ENCODE peak calls at places on chromosomes 5 and 9, in seven cellular contexts. F, Z, X, Q, H, C and M are unnamed samples.

GRCh38 chr5:103188436-103188835 is 68.3 kb downstream of the PPIP5K2 start:
- DNase-seq in H (no peak), X (no peak), Z (no peak), F (no peak), C (no peak), Q (no peak), M (no peak)

GRCh38 chr5:120297621-120298020 is 166.5 kb upstream of the PRR16 start:
- DNase-seq in Q (no peak), H (no peak), Z (no peak), X (peak), F (no peak), C (no peak), M (no peak)

GRCh38 chr9:34653610-34654072 is 1.7 kb downstream of the IL11RA start:
- DNase-seq in X (peak), F (no peak), Z (no peak), Q (no peak), C (no peak), H (no peak), M (no peak)

GRCh38 chr5:45385321-45386058 is 310.7 kb downstream of the HCN1 start:
- DNase-seq in X (peak), H (no peak), C (no peak), F (peak), Q (no peak), Z (no peak), M (no peak)

GRCh38 chr5:1681955-1682354 is 117.7 kb downstream of the MRPL36 start:
- DNase-seq in Q (no peak), F (no peak), H (no peak), Z (no peak), X (no peak), C (no peak), M (no peak)

GRCh38 chr5:77645158-77645994 is 6.9 kb upstream of the OTP start:
- DNase-seq in X (no peak), H (peak), F (no peak), Q (no peak), C (peak), Z (no peak), M (no peak)

GRCh38 chr9:120394058-120394669 is 185.8 kb downstream of the CDK5RAP2 start:
- DNase-seq in X (peak), C (no peak), F (peak), Z (peak), H (no peak), Q (no peak), M (no peak)

GRCh38 chr5:76299592-76299991 is 103.5 kb upstream of the IQGAP2 start:
- DNase-seq in X (no peak), Q (no peak), C (no peak), Z (no peak), H (no peak), F (no peak), M (no peak)

GRCh38 chr5:179253730-179254129 is 91.5 kb downstream of the ADAMTS2 start:
- DNase-seq in F (no peak), C (no peak), H (no peak), Q (no peak), X (no peak), Z (no peak), M (peak)

GRCh38 chr9:119934497-119934896 is 565.3 kb upstream of the BRINP1 start:
- DNase-seq in X (no peak), F (no peak), C (no peak), H (no peak), Q (no peak), Z (no peak), M (no peak)

GRCh38 chr5:74943905-74944304 is 77.7 kb upstream of the FAM169A start:
- DNase-seq in F (no peak), Z (no peak), C (no peak), H (no peak), X (no peak), Q (no peak), M (no peak)

GRCh38 chr9:98039474-98040072 is 17.0 kb upstream of the NANS start:
- DNase-seq in F (no peak), X (peak), H (no peak), C (no peak), Q (no peak), Z (no peak), M (no peak)

GRCh38 chr5:40716000-40716399 is 36.3 kb downstream of the PTGER4 start:
- DNase-seq in H (no peak), F (peak), C (no peak), Z (no peak), X (no peak), Q (no peak), M (no peak)

GRCh38 chr9:135402739-135403695 is 76.6 kb upstream of the PPP1R26 start:
- DNase-seq in Q (no peak), H (no peak), X (no peak), F (no peak), Z (no peak), C (no peak), M (no peak)

GRCh38 chr5:171676286-171676944 is 109.2 kb upstream of the SMIM23 start:
- DNase-seq in Z (no peak), Q (peak), C (peak), H (no peak), F (no peak), X (no peak), M (no peak)

GRCh38 chr5:181166812-181167733 is 19.7 kb downstream of the OR2V2 start:
- DNase-seq in Z (no peak), Q (no peak), C (no peak), X (no peak), H (no peak), F (no peak), M (no peak)

GRCh38 chr9:91426123-91426745 is 2.6 kb upstream of the NFIL3 start:
- DNase-seq in Q (no peak), H (no peak), C (peak), F (peak), X (peak), Z (no peak), M (no peak)

GRCh38 chr5:80871541-80871961 is 88.6 kb upstream of the RASGRF2 start:
- DNase-seq in H (no peak), Z (peak), Q (no peak), C (no peak), F (peak), X (peak), M (no peak)

GRCh38 chr9:16884952-16885513 is 14.6 kb upstream of the BNC2 start:
- DNase-seq in C (peak), Q (no peak), H (no peak), Z (peak), F (no peak), X (peak), M (no peak)

GRCh38 chr9:76456202-76456926 is 2.6 kb upstream of the GCNT1 start:
- DNase-seq in Q (no peak), Z (peak), F (peak), H (peak), C (peak), X (peak), M (no peak)

GRCh38 chr5:89399553-89399952 is 516.6 kb upstream of the MEF2C start:
- DNase-seq in H (no peak), C (no peak), F (peak), Z (no peak), X (no peak), Q (no peak), M (no peak)

GRCh38 chr5:100777680-100778281 is 125.3 kb downstream of the ST8SIA4 start:
- DNase-seq in F (peak), Q (no peak), C (peak), Z (peak), X (peak), H (no peak), M (no peak)

GRCh38 chr5:66134407-66134843 is 9.7 kb upstream of the SREK1 start:
- DNase-seq in H (no peak), F (no peak), Z (no peak), C (peak), Q (no peak), X (peak), M (no peak)

GRCh38 chr5:33890147-33890546 is 1.6 kb downstream of the ADAMTS12 start:
- DNase-seq in Z (no peak), F (no peak), Q (no peak), H (no peak), X (peak), C (no peak), M (no peak)

GRCh38 chr5:114678778-114679177 is 316.9 kb downstream of the KCNN2 start:
- DNase-seq in F (no peak), Z (no peak), C (no peak), X (no peak), Q (no peak), H (no peak), M (no peak)

GRCh38 chr5:112304743-112305142 is 114.3 kb downstream of the EPB41L4A start:
- DNase-seq in H (no peak), C (no peak), X (no peak), Z (no peak), F (no peak), Q (no peak), M (no peak)

GRCh38 chr5:147544556-147544955 is 34.7 kb upstream of the DPYSL3 start:
- DNase-seq in Q (no peak), X (no peak), Z (no peak), H (no peak), F (no peak), C (no peak), M (no peak)

GRCh38 chr5:35138232-35138631 is 90.5 kb upstream of the AGXT2 start:
- DNase-seq in Q (no peak), H (no peak), F (no peak), C (no peak), X (peak), Z (no peak), M (no peak)

DNA sequence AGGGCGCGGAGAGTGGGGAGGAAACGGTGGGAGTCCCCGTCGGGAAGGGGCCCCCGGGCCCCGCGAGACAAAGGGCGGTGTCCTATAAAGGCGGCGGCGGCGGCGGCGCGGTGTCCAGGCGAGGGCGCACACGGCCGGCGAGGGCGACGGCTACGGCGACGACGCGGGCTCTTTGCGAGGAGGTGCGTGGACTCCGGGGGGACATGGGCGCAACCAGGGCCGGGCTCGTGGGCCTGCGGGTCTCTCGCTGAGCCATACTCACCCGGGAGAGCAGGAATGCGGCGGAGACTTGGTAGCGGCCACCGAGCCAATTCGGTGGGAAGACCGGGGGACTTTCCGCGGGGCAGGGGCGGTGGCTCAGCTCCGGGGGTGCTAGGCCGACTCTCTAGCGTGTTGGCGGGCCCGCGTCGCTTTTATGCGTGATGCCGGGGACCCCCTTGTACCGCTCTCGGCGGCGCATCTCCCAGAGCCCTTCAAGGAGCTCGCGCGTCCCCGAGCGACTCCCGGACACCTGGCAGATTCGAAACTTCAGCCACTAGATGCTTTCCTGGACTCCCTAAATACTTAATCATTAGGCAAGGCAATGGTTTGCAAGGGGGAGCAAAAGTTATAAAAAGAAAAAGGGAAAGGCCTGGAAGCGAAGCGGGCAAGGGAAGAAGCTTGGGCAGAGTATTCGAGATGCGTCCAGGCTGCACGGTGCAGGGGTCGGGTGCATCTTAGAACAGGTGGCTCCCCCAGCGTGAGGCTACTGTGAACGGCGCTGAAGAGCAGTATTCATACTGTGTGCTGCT is 5.9 kb upstream of the TAL2 start:
- DNase-seq in H (no peak), Z (no peak), C (peak), Q (no peak), X (no peak), F (peak), M (no peak)
- TF ChIP-seq CTCF in H (no peak), Z (no peak), C (no peak), Q (peak), X (peak), F (no peak), M (peak)

GRCh38 chr5:173231381-173231766 is 3.6 kb downstream of the NKX2-5 start:
- DNase-seq in H (no peak), C (no peak), X (no peak), F (no peak), Z (no peak), Q (no peak), M (no peak)

GRCh38 chr5:173234129-173234793 is 745 bp downstream of the NKX2-5 start:
- DNase-seq in Q (no peak), X (no peak), C (no peak), F (no peak), H (no peak), Z (no peak), M (no peak)

GRCh38 chr5:173231996-173232498 is 3.0 kb downstream of the NKX2-5 start:
- DNase-seq in Q (no peak), X (no peak), F (no peak), H (no peak), C (no peak), Z (no peak), M (no peak)

GRCh38 chr5:173233347-173234128 is 1.5 kb downstream of the NKX2-5 start:
- DNase-seq in Q (no peak), X (no peak), F (no peak), Z (no peak), C (no peak), H (no peak), M (no peak)

GRCh38 chr5:173232499-173233346 is 2.3 kb downstream of the NKX2-5 start:
- DNase-seq in H (no peak), X (no peak), F (peak), Q (no peak), Z (no peak), C (no peak), M (no peak)
- H3K4me3 ChIP-seq in H (no peak), X (no peak), F (no peak), Q (no peak), Z (no peak), C (no peak), M (peak)

DNA sequence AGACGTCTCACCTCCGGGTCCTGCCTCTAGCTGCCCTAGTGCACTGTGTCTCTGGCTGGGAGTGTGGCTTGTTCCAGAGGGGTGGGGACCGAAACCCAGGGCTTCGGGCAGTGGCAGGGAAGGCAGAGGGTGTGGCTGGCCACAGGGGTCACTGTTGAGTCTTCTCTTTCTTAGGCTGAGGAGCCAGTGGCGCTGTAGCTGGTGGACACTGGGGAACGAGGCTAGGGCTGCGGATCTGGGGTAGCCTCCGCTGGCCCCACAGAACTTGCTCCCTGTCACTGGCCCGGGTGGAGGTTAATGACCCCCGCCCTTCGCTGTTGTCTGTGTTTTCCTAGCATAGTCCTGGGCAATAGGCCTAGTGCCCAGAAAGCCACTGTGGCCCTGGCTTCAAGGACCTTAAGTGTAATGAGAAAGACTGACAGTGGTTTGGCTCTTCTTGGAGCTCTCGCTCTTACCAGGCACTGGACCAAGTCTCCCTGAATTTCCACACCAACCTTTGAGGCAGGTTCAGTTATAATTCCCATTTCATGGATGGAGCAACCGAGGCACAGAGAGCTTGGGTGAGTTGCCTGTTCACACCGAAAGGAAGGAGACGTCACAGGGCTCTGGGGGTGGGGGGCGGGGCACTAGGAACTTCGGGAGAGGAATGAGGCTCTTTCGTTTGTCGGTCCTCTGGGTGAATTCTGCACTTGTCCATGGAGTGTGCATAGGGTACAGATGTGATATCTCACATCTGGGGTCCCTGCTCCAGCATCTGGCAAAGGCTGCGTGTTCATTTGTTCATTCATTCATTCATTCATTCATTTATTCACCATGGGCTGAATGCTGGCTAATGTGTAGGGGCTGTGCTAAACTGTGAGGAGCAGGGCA is 4.8 kb upstream of the IER5L start:
- DNase-seq in X (no peak), Z (no peak), C (peak), F (no peak), Q (no peak), H (no peak), M (no peak)
- TF ChIP-seq CTCF in X (peak), Z (peak), C (no peak), F (no peak), Q (peak), H (no peak), M (peak)

GRCh38 chr5:135339189-135339588 is 59.8 kb downstream of the MACROH2A1 start:
- DNase-seq in C (no peak), X (no peak), H (no peak), F (no peak), Z (no peak), Q (no peak), M (peak)

GRCh38 chr5:135335031-135335828 is 63.8 kb downstream of the MACROH2A1 start:
- DNase-seq in Q (no peak), X (peak), C (no peak), F (no peak), H (no peak), Z (no peak), M (no peak)

GRCh38 chr5:135339623-135340022 is 59.4 kb downstream of the MACROH2A1 start:
- DNase-seq in Q (no peak), H (no peak), F (no peak), Z (no peak), C (no peak), X (no peak), M (no peak)

GRCh38 chr5:135333737-135334515 is 65.1 kb downstream of the MACROH2A1 start:
- DNase-seq in H (no peak), Q (no peak), C (no peak), Z (no peak), X (peak), F (no peak), M (no peak)

GRCh38 chr5:135337064-135337463 is 62.0 kb downstream of the MACROH2A1 start:
- DNase-seq in Q (peak), Z (no peak), C (no peak), X (no peak), H (no peak), F (peak), M (no peak)
- H3K4me3 ChIP-seq in Q (no peak), Z (no peak), C (no peak), X (no peak), H (no peak), F (no peak), M (no peak)

GRCh38 chr9:109780453-109781033 is 545 bp downstream of the PALM2AKAP2 start:
- DNase-seq in C (peak), X (no peak), F (peak), Q (no peak), Z (no peak), H (no peak), M (no peak)

GRCh38 chr9:109781086-109781485 is 1.1 kb downstream of the PALM2AKAP2 start:
- DNase-seq in H (no peak), X (no peak), Q (no peak), Z (no peak), F (no peak), C (no peak), M (no peak)

GRCh38 chr9:109776391-109776790 is 3.6 kb upstream of the PALM2AKAP2 start:
- DNase-seq in X (no peak), Q (no peak), C (no peak), Z (no peak), H (no peak), F (peak), M (no peak)

GRCh38 chr9:109781541-109782197 is 1.7 kb downstream of the PALM2AKAP2 start:
- DNase-seq in Q (no peak), Z (no peak), F (peak), H (no peak), C (no peak), X (peak), M (no peak)

DNA sequence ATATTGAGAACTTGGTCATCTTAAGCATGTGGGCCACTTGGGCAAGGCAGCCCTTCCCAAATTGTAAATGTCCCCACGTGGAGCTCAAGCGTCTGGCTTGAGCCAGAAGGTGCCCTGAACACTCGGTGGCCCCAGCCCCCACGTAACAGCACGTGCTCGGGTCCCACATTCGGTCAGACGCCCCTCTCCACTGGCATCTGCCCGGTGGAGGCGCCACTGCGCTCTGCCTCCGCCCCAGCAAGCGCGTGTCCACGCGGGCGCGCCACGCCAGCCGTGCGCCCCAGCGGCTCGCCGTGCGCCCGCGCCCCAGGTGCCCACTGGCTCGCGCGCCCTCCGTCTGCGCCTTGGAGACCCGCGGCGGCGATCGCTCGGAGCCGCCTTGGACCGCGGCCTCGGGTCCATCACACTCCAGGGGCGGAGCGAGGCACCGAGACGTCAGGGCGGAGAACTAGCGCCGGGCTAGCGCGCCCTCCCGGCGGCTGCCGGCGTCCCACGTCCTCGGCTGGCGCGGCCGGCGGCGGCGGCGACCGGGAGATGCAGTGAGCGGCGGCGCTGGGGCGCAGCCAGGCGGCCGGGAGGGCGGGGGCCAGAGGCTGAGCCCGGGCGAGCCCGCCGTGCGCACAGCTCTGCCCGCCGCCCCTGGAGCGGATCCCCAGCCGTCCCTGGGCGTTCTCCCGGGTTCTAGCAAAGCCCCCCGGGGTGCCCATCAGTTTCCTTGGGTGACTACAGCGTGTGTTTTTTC is at the start of gene PALM2AKAP2:
- DNase-seq in C (peak), Z (no peak), Q (peak), H (no peak), X (peak), F (peak), M (peak)
- TF ChIP-seq CTCF in C (no peak), Z (peak), Q (no peak), H (no peak), X (peak), F (peak), M (no peak)

DNA sequence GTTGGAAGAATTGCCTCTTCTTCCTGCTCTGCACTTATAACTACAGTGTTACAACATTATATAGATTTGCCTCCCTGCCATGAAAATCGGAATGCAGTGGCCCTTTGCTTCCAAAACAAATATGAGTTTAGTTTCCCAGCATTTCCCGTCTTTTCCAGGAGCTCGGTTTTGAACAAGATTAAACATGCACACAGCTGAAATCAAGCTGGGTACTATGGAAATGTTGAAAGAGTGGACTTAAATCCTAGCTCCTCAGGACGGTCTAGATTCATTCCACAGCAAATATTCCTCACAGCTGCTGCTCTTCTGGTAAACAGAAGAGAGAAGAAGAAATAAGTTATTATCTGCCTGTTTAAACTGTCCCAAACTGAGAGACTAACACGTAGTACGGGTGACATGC is 161.4 kb downstream of the PIK3R1 start:
- DNase-seq in Q (no peak), C (no peak), X (no peak), Z (peak), F (peak), H (no peak), M (no peak)
- H3K4me3 ChIP-seq in Q (no peak), C (no peak), X (no peak), Z (no peak), F (no peak), H (no peak), M (no peak)

GRCh38 chr9:127707766-127708165 is 978 bp downstream of the CFAP157 start:
- DNase-seq in H (peak), F (peak), Z (no peak), C (peak), Q (no peak), X (no peak), M (no peak)
- TF ChIP-seq CTCF in H (peak), F (peak), Z (no peak), C (no peak), Q (no peak), X (no peak), M (no peak)